ENCODE peak calls at places on chromosomes 13 and 19, in six cellular contexts. G, Y, M, L, R and X are unnamed samples.
A peak's percentile ranks its signal among the peaks of the same experiment; 100 is the strongest.

GRCh38 chr19:54232552-54232934 is 9.7 kb upstream of the LILRB3 start:
- DNase-seq in Y (no peak), M (no peak), G (peak; percentile 39), L (no peak), R (no peak), X (no peak)

GRCh38 chr13:59478908-59479307 is 684.8 kb downstream of the DIAPH3 start:
- DNase-seq in M (no peak), R (no peak), L (no peak), Y (no peak), G (no peak), X (no peak)

GRCh38 chr13:75481176-75482069 is 546 bp downstream of the TBC1D4 start:
- DNase-seq in Y (peak; percentile 8), R (no peak), M (peak; percentile 52), G (no peak), L (peak; percentile 8), X (peak; percentile 51)

GRCh38 chr13:101309014-101309619 is 107.2 kb downstream of the NALCN start:
- DNase-seq in M (no peak), L (no peak), Y (no peak), R (no peak), G (no peak), X (no peak)

GRCh38 chr13:112244061-112244460 is 132.1 kb upstream of the SPACA7 start:
- DNase-seq in L (no peak), G (no peak), R (no peak), Y (no peak), M (no peak), X (no peak)

GRCh38 chr19:18049390-18049789 is 37.3 kb downstream of the IL12RB1 start:
- DNase-seq in R (no peak), G (no peak), M (peak; percentile 29), Y (no peak), L (no peak), X (no peak)

GRCh38 chr13:21639604-21640003 is 31.3 kb upstream of the FGF9 start:
- DNase-seq in G (no peak), L (no peak), M (no peak), R (no peak), Y (no peak), X (no peak)

GRCh38 chr19:45668342-45668871 is 386 bp downstream of the GIPR start:
- DNase-seq in L (no peak), M (no peak), Y (no peak), R (no peak), G (no peak), X (peak; percentile 29)

GRCh38 chr19:45585158-45585577 is 566 bp upstream of the OPA3 start:
- DNase-seq in M (no peak), Y (no peak), R (no peak), G (no peak), L (no peak), X (no peak)

GRCh38 chr19:40976134-40976533 is 14.9 kb upstream of the CYP2B6 start:
- DNase-seq in L (no peak), G (no peak), Y (no peak), M (no peak), R (peak; percentile 2), X (no peak)

GRCh38 chr19:39509233-39509632 is 5.7 kb upstream of the SELENOV start:
- DNase-seq in Y (no peak), M (no peak), G (no peak), L (no peak), R (no peak), X (no peak)

GRCh38 chr13:89968468-89968867 is 1379.0 kb upstream of the MIR17HG start:
- DNase-seq in G (no peak), L (no peak), M (no peak), Y (no peak), R (no peak), X (no peak)

GRCh38 chr13:111658150-111659100 is 338.0 kb downstream of the TEX29 start:
- DNase-seq in M (no peak), R (no peak), G (no peak), L (no peak), Y (no peak), X (peak; percentile 50)

GRCh38 chr19:33813391-33814101 is 16.9 kb downstream of the KCTD15 start:
- DNase-seq in M (no peak), Y (no peak), L (no peak), R (no peak), G (no peak), X (no peak)

GRCh38 chr13:82933986-82934385 is 948.3 kb downstream of the SLITRK1 start:
- DNase-seq in G (no peak), L (no peak), Y (no peak), R (no peak), M (no peak), X (no peak)

DNA sequence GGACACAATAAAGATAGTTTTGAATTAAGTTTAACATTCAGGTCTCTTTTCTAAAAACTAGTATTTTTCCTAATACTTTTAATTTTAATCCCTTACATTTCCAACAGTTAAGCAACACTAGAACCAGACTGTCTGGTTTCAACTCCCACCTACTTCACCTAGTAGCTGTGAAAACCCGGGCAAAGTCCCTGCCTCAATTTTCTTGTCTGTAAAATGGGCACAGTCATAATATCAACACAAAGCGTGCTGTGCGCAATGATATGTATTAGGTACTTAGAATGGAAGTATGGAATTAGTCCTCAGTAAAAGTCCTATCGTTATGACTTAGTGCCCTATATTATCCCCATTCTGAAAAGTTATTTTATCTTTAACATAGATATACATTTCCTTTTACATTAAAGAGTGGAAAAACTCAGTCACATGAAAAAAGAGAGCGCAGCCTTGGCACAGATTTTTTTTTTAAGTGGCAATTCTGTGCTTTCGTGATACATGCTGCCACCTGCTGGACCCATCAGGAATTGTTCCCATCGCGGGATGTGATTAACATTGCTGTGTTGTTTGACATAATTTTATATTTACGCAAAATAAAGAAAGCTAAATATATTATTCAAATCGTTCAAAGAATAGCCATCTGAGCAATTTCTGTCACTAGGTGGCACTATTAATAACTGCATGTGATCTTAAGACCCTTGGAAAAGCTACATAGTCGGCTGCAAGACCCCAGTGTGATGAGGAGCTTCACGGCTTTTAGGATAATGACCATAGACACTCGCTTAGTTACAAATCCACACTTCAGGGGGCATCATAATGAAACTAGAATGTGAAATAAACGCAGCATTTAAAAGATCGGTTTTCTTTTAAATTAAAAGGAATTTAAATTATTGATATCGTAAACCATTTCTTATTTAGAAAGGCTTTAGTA is 59.9 kb downstream of the LIG4 start:
- DNase-seq in Y (no peak), L (peak; percentile 30), R (no peak), M (peak; percentile 60), G (peak; percentile 40), X (peak; percentile 41)
- TF ChIP-seq MYC in Y (no peak), L (no peak), R (no peak), M (no peak), G (no peak), X (no peak)

GRCh38 chr13:24746618-24747247 is 17.2 kb upstream of the RNF17 start:
- DNase-seq in G (no peak), R (no peak), L (no peak), Y (peak; percentile 17), M (no peak), X (peak; percentile 48)

GRCh38 chr13:24745516-24745860 is 18.5 kb upstream of the RNF17 start:
- DNase-seq in Y (no peak), R (no peak), G (no peak), L (no peak), M (no peak), X (no peak)

GRCh38 chr13:24745861-24746617 is 17.9 kb upstream of the RNF17 start:
- DNase-seq in R (no peak), Y (no peak), G (no peak), M (no peak), L (no peak), X (no peak)

GRCh38 chr13:24744247-24744646 is 19.7 kb upstream of the RNF17 start:
- DNase-seq in G (no peak), M (no peak), R (no peak), Y (no peak), L (no peak), X (no peak)

DNA sequence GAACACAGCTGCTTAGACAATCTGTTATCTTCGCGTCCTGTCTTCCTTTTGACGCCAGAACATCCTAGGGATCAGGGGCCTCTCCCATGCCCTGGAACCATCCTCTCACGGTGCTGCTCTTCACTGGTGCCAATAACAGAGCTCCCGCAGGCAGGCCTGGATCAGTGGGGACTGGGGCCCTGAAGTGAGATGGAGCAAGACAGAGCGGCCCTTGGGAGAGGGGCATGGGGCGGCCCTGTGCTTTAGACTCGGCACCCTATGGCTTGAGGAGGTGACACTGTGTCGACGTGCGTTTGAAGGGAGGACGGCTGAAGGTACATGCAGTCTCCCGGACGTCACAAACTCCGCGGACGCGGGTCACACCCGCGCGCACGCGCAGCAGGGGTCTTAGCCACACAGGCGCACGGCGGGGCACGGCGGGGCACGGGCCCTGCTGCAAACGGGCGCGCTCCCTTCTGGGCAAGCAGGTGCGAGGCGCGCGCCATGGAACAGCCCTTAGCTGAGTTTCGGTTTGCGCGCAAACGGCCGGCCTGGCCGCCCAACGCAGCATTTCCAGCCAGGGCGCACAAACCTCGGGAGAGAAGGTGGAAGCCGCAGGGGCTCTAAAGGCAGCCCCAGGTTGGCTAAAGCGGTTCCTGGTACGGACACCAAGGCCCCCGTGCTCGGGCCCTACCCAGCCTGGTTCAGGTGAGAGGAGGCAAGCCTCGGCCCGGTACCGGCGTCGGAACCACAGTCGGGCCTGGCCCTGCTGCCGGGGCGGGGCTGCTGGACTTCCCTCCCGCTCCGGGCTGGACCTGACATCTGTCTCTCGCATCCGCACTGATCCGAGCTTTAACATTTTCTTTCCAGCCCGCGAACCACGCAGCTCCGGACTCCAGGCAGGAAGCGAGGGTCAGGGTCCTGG is 16.5 kb upstream of the RNF17 start:
- DNase-seq in L (no peak), G (no peak), Y (no peak), R (no peak), M (peak; percentile 12), X (peak; percentile 40)
- TF ChIP-seq MYC in L (no peak), G (no peak), Y (no peak), R (no peak), M (no peak), X (no peak)

DNA sequence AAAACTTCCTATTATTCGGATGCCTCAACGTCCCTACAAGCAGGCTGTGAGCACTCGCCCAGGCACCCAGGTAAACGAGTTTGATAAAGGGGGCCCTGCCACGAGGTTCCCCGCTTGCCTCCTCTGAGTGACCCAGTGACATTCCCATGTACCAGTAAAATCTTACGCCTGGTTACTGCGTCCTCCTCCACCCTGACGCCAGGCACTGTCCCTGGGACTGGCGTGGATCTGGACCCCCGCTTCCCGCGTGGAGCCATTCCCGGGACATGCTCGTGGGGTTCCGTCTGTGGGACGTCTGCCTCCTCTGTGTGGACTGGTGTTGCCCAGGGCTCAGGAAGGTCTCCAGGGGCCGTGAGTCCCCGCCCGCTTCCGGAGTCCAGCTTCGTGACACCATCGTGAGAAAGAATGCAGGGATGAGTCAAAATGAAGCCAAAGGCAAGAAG is 407 bp upstream of the ZNF550 start:
- DNase-seq in Y (no peak), M (no peak), L (no peak), R (no peak), G (no peak), X (no peak)
- TF ChIP-seq MYC in Y (no peak), M (no peak), L (no peak), R (no peak), G (no peak), X (no peak)

GRCh38 chr13:51525567-51526165 is 58.6 kb upstream of the WDFY2 start:
- DNase-seq in L (no peak), M (no peak), Y (no peak), G (no peak), R (no peak), X (no peak)

GRCh38 chr13:51523082-51523518 is 61.2 kb upstream of the WDFY2 start:
- DNase-seq in R (no peak), Y (no peak), M (no peak), L (no peak), G (peak; percentile 53), X (peak; percentile 96)

GRCh38 chr13:51520524-51520923 is 63.7 kb upstream of the WDFY2 start:
- DNase-seq in R (no peak), G (peak; percentile 63), L (no peak), M (no peak), Y (no peak), X (peak; percentile 91)

GRCh38 chr13:51524312-51524711 is 60.0 kb upstream of the WDFY2 start:
- DNase-seq in L (no peak), R (no peak), M (no peak), Y (no peak), G (peak; percentile 95), X (no peak)

GRCh38 chr13:51524846-51525566 is 59.3 kb upstream of the WDFY2 start:
- DNase-seq in M (no peak), R (no peak), G (no peak), L (no peak), Y (no peak), X (no peak)
- TF ChIP-seq MYC in M (no peak), R (no peak), G (no peak), L (no peak), Y (no peak), X (no peak)